ENCODE peak calls at places on chromosomes 5 and 9, in four cellular contexts. F, Z, U and Q are unnamed samples.
A peak's percentile ranks its signal among the peaks of the same experiment; 100 is the strongest.

GRCh38 chr5:132497488-132497997 is 7.0 kb upstream of the IRF1 start:
- DNase-seq in F (peak; percentile 57), Z (peak; percentile 93), U (no peak), Q (peak; percentile 77)

GRCh38 chr5:67085616-67086015 is 111.0 kb downstream of the CD180 start:
- DNase-seq in F (no peak), Z (no peak), U (no peak), Q (no peak)

GRCh38 chr5:32147236-32147635 is 26.9 kb downstream of the GOLPH3 start:
- DNase-seq in F (no peak), Z (no peak), U (no peak), Q (no peak)

GRCh38 chr9:136135326-136136126 is 16.9 kb upstream of the TMEM250 start:
- DNase-seq in F (no peak), Z (no peak), U (no peak), Q (no peak)

GRCh38 chr9:134375430-134376385 is 49.5 kb downstream of the RXRA start:
- DNase-seq in F (no peak), Z (peak; percentile 82), U (peak; percentile 34), Q (peak; percentile 94)

GRCh38 chr5:59562756-59563389 is 330.7 kb downstream of the PDE4D start:
- DNase-seq in F (no peak), Z (no peak), U (no peak), Q (peak; percentile 79)

GRCh38 chr5:1762878-1763547 is 36.6 kb downstream of the MRPL36 start:
- DNase-seq in F (peak; percentile 60), Z (no peak), U (no peak), Q (no peak)

GRCh38 chr9:134053941-134054761 is 13.7 kb downstream of the BRD3 start:
- DNase-seq in F (no peak), Z (no peak), U (peak; percentile 11), Q (peak; percentile 47)

GRCh38 chr5:78659714-78660113 is 11.1 kb upstream of the LHFPL2 start:
- DNase-seq in F (no peak), Z (no peak), U (no peak), Q (no peak)

DNA sequence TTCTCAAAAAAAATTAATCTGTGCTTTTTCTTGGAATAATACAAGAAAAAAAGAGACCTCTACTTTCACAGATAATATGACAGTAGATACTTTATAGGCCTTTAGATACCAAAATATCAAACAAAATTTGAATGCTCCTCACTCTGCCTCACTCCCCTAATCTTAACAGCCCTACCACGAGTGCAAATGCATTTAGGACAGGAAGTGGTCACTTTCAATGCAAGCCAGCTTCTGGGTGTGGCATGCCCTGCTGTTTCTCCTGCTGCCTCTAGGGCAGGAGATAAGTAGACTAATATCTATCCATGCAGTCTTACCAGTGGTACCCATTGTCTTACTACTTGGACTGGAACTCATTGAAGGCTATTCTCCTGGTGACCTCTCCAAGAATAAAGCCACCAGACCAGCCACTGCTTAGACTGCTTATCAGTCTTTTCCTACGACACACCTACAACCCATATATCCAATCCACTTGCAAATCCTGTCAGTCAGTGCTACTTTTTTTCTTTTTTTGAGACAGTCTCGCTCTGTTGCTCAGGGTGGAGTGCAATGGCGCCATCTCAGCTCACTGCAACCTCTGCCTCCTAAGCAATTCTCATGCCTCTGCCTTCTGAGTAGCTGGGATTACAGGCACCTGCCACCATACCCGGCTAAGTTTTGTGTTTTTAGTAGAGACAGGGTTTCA is 23.0 kb downstream of the FRRS1L start:
- DNase-seq in F (no peak), Z (no peak), U (peak; percentile 18), Q (no peak)
- TF ChIP-seq CTCF in F (peak; percentile 61), Z (no peak), U (peak; percentile 49), Q (no peak)

GRCh38 chr5:23139338-23140171 is 286.4 kb upstream of the CDH12 start:
- DNase-seq in F (no peak), Z (no peak), U (no peak), Q (no peak)
- TF ChIP-seq CTCF in F (peak; percentile 76), Z (no peak), U (peak; percentile 65), Q (no peak)

DNA sequence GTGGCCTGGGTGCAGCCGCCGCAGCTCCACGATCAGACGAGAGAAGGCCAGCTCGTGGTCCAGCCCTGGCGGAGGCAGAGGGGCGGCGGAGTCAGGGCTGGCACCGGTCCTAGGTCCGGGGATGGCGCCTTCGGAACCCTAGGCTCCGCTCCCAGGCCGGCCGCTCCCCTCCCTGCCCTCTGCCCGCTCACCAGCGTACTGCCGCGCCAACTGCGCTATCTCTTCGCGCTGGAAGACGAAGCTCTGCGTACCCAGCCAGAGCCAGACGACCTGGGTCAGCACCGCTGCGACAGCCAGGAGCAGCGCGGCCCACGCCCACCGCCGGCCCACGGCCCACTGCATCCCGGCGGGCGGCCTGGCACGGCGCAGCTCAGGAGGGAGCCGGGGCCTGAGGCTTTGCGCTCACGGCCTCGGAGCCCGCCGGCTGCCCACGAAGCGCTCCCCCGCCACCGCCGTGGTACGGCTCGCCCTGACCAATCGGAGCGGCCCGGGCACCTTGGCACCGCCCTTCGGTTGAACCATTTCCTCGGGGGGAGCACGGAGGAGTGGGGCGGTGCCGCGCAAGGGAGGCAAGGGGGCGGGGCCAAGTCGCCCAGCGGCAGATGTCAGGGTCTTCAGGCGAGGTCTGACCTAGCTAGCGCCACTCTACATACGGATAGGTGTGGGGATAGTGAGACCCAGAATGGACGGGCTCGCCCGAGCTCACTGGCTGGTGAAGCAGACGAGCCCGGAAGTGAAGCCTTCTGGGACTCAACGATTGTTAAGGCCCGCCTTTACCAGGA is at the start of gene SIGMAR1:
- DNase-seq in F (peak; percentile 94), Z (peak; percentile 96), U (peak; percentile 97), Q (peak; percentile 97)
- TF ChIP-seq CTCF in F (no peak), Z (peak; percentile 25), U (no peak), Q (no peak)

GRCh38 chr9:118038713-118039112 is 334.5 kb downstream of the TLR4 start:
- DNase-seq in F (no peak), Z (no peak), U (no peak), Q (no peak)
- TF ChIP-seq CTCF in F (no peak), Z (no peak), U (no peak), Q (no peak)

DNA sequence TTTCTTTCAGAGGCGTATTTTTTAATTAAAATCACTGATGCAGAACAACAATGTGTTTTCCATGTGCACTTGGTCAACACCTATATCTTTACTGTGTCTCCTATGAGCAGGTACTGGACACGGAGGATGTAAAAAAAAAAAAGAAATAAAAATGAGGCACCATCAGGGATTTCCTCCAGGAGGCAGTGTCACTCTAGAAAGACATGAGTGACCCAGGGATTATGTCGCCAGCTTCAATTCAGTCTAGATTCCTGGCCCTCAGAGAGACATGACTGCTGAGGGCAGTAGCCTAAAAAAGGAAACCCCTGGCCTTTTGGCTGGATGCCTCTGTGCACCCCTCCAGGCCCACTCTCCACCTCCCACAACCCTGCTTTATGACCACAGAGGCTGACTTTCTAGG is 18.3 kb upstream of the IL33 start:
- DNase-seq in F (no peak), Z (no peak), U (no peak), Q (no peak)
- TF ChIP-seq CTCF in F (peak; percentile 56), Z (peak; percentile 54), U (peak; percentile 22), Q (peak; percentile 44)

GRCh38 chr5:181223041-181223728 is at the start of gene TRIM41:
- DNase-seq in F (peak; percentile 99), Z (peak; percentile 100), U (peak; percentile 100), Q (peak; percentile 100)
- TF ChIP-seq CTCF in F (peak; percentile 10), Z (no peak), U (peak; percentile 11), Q (no peak)

GRCh38 chr9:121055642-121056143 is 5.6 kb upstream of the C5 start:
- DNase-seq in F (no peak), Z (no peak), U (peak; percentile 49), Q (no peak)
- TF ChIP-seq CTCF in F (peak; percentile 55), Z (no peak), U (peak; percentile 66), Q (no peak)

DNA sequence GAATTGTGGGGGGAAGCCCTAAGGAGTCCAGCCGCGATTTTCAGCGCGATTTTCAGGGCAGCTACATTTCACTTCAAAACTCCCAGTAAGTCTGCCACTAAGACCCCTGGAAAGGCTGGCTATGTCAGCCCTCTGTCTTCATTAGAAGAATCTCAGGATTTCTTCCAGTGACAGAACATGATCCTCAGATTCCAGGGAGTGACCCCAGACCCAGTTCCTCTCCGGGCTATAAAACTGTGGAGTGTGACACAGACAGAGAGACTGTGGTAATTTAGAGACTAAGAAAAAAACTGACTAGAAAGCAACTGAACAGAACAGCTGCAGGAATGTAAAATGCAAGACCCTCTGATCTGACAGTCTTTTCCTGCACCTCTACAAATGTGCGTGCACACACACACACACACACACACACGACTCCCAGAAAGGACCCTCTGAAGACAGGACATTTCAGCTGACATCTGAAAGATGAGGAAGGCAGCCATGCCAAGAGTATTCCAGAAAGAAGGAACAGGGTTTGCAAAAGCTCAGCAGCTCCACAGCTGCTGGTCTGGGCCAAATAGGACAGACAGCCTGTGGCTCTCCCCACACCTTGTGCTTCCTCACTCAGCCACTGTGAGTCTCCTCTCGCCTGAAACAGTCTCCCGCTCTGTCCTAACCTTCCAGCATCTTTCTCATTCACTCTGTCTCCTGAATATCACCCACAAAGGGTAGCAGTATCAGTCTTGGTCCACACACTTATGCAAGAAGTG is 188.9 kb downstream of the PALM2AKAP2 start:
- DNase-seq in F (no peak), Z (no peak), U (no peak), Q (no peak)
- TF ChIP-seq CTCF in F (peak; percentile 39), Z (no peak), U (no peak), Q (no peak)

GRCh38 chr9:80605129-80605528 is 1033.4 kb downstream of the TLE4 start:
- DNase-seq in F (no peak), Z (no peak), U (no peak), Q (no peak)
- TF ChIP-seq CTCF in F (peak; percentile 66), Z (no peak), U (peak; percentile 62), Q (peak; percentile 25)